ENCODE peak calls at places on chromosomes 1 and 21, in six cellular contexts. N is bronchial epithelial cell, M is H1, R is MM.1S, W is gastrocnemius medialis, D is heart left ventricle. Q is an unnamed sample. For H3K27me3, the result is how much of the 10 kb centered on the place peaks cover.

GRCh38 chr1:248862695-248863010 is 3.8 kb upstream of the ZNF692 start:
- DNase-seq in N (no peak), M (no peak), R (no peak), W (no peak), D (no peak), Q (no peak)

GRCh38 chr1:230158422-230159291 is 91.6 kb downstream of the GALNT2 start:
- DNase-seq in N (peak), M (no peak), R (no peak), W (peak), D (peak), Q (no peak)

GRCh38 chr1:26546375-26546774 is 16.8 kb downstream of the RPS6KA1 start:
- DNase-seq in N (peak), M (no peak), R (no peak), W (no peak), D (no peak), Q (no peak)

GRCh38 chr1:7578206-7578605 is 192.9 kb upstream of the VAMP3 start:
- DNase-seq in N (no peak), M (no peak), R (no peak), W (no peak), D (no peak), Q (no peak)

GRCh38 chr1:201793306-201793925 is 35.5 kb upstream of the IPO9 start:
- DNase-seq in N (no peak), M (no peak), R (no peak), W (no peak), D (no peak), Q (no peak)

GRCh38 chr1:52159033-52159789 is 17.3 kb downstream of the ZFYVE9 start:
- DNase-seq in N (peak), M (no peak), R (no peak), W (no peak), D (no peak), Q (no peak)

GRCh38 chr1:171983584-171983983 is 142.3 kb downstream of the DNM3 start:
- DNase-seq in N (peak), M (no peak), R (peak), W (no peak), D (no peak), Q (no peak)

GRCh38 chr21:45019887-45020537 is 54.4 kb upstream of the ADARB1 start:
- DNase-seq in N (no peak), M (no peak), R (no peak), W (no peak), D (no peak), Q (no peak)

GRCh38 chr1:56576880-56577858 is 2.2 kb downstream of the PLPP3 start:
- DNase-seq in N (peak), M (no peak), R (peak), W (no peak), D (no peak), Q (no peak)

GRCh38 chr1:29551536-29551935 is 315.2 kb downstream of the PTPRU start:
- DNase-seq in N (no peak), M (no peak), R (no peak), W (no peak), D (no peak), Q (no peak)

GRCh38 chr1:160398823-160399222 is 1.5 kb upstream of the VANGL2 start:
- DNase-seq in N (peak), M (no peak), R (peak), W (no peak), D (no peak), Q (no peak)

GRCh38 chr1:172991674-172992400 is 58.9 kb downstream of the TNFSF18 start:
- DNase-seq in N (no peak), M (no peak), R (no peak), W (no peak), D (no peak), Q (no peak)

GRCh38 chr1:174692313-174692712 is 244.5 kb downstream of the GPR52 start:
- DNase-seq in N (peak), M (no peak), R (no peak), W (no peak), D (no peak), Q (no peak)

GRCh38 chr1:942411-942821 is 16.6 kb downstream of the NOC2L start:
- DNase-seq in N (no peak), M (no peak), R (no peak), W (no peak), D (no peak), Q (no peak)

GRCh38 chr1:225883616-225884265 is 1.6 kb upstream of the TMEM63A start:
- DNase-seq in N (no peak), M (no peak), R (no peak), W (no peak), D (no peak), Q (no peak)

GRCh38 chr1:57089855-57090254 is 124.0 kb upstream of the C8B start:
- DNase-seq in N (no peak), M (no peak), R (no peak), W (no peak), D (no peak), Q (no peak)

GRCh38 chr1:89799495-89799894 is 21.3 kb upstream of the LRRC8D start:
- DNase-seq in N (no peak), M (no peak), R (no peak), W (no peak), D (no peak), Q (no peak)

GRCh38 chr1:154967331-154967950 is 3.1 kb downstream of the SHC1 start:
- DNase-seq in N (no peak), M (no peak), R (no peak), W (no peak), D (no peak), Q (no peak)

GRCh38 chr1:12593621-12594066 is 24.4 kb downstream of the DHRS3 start:
- DNase-seq in N (peak), M (no peak), R (no peak), W (peak), D (no peak), Q (no peak)

GRCh38 chr1:64163972-64164371 is 39.5 kb upstream of the UBE2U start:
- DNase-seq in N (peak), M (no peak), R (no peak), W (no peak), D (no peak), Q (no peak)

GRCh38 chr1:224660074-224660473 is 44.0 kb downstream of the CNIH3 start:
- DNase-seq in N (no peak), M (no peak), R (no peak), W (no peak), D (no peak), Q (no peak)

GRCh38 chr1:207822602-207823451 is 71.0 kb downstream of the CD46 start:
- DNase-seq in N (no peak), M (no peak), R (peak), W (peak), D (peak), Q (no peak)

GRCh38 chr1:89356658-89357400 is 7.0 kb upstream of the GBP6 start:
- DNase-seq in N (peak), M (no peak), R (no peak), W (no peak), D (no peak), Q (peak)

GRCh38 chr1:53348491-53349368 is 20.9 kb upstream of the LRP8 start:
- DNase-seq in N (no peak), M (no peak), R (no peak), W (no peak), D (peak), Q (no peak)

GRCh38 chr1:45583666-45584350 is at the start of gene NASP:
- DNase-seq in N (no peak), M (no peak), R (peak), W (peak), D (peak), Q (no peak)

GRCh38 chr21:32547018-32547417 is 38.3 kb downstream of the TCP10L start:
- DNase-seq in N (no peak), M (no peak), R (peak), W (no peak), D (no peak), Q (no peak)

GRCh38 chr1:180643693-180644092 is 11.9 kb downstream of the XPR1 start:
- DNase-seq in N (no peak), M (no peak), R (no peak), W (peak), D (peak), Q (no peak)

GRCh38 chr1:77036560-77036959 is 169.3 kb downstream of the ST6GALNAC5 start:
- DNase-seq in N (peak), M (no peak), R (peak), W (no peak), D (no peak), Q (no peak)

GRCh38 chr1:111904478-111905218 is 84.8 kb downstream of the KCND3 start:
- DNase-seq in N (peak), M (no peak), R (no peak), W (no peak), D (peak), Q (no peak)

GRCh38 chr1:41541592-41541952 is 57.1 kb upstream of the EDN2 start:
- DNase-seq in N (no peak), M (no peak), R (no peak), W (no peak), D (no peak), Q (no peak)

GRCh38 chr1:20361805-20362381 is 71.2 kb downstream of the VWA5B1 start:
- DNase-seq in N (peak), M (peak), R (no peak), W (no peak), D (peak), Q (no peak)

GRCh38 chr1:15951341-15952153 is 24.4 kb downstream of the ZBTB17 start:
- DNase-seq in N (no peak), M (no peak), R (no peak), W (no peak), D (no peak), Q (no peak)

GRCh38 chr1:15948600-15949452 is 27.1 kb downstream of the ZBTB17 start:
- DNase-seq in N (peak), M (no peak), R (no peak), W (peak), D (peak), Q (peak)

GRCh38 chr1:15949453-15950245 is 26.3 kb downstream of the ZBTB17 start:
- DNase-seq in N (peak), M (no peak), R (no peak), W (peak), D (peak), Q (peak)

GRCh38 chr1:15950763-15951295 is 25.1 kb downstream of the ZBTB17 start:
- DNase-seq in N (no peak), M (no peak), R (no peak), W (no peak), D (no peak), Q (no peak)

GRCh38 chr1:15950302-15950701 is 25.6 kb downstream of the ZBTB17 start:
- DNase-seq in N (no peak), M (no peak), R (no peak), W (no peak), D (no peak), Q (no peak)
- H3K4me3 ChIP-seq in N (no peak), M (no peak), R (no peak), W (no peak), D (no peak), Q (no peak)

GRCh38 chr1:46656643-46657042 is 11.5 kb downstream of the ATPAF1 start:
- DNase-seq in N (no peak), M (no peak), R (no peak), W (no peak), D (no peak), Q (no peak)

GRCh38 chr1:46657775-46658174 is 10.4 kb downstream of the ATPAF1 start:
- DNase-seq in N (no peak), M (no peak), R (no peak), W (no peak), D (no peak), Q (no peak)

GRCh38 chr1:46654012-46654411 is 14.2 kb downstream of the ATPAF1 start:
- DNase-seq in N (no peak), M (no peak), R (no peak), W (no peak), D (no peak), Q (no peak)

GRCh38 chr1:46653405-46653853 is 14.7 kb downstream of the ATPAF1 start:
- DNase-seq in N (no peak), M (no peak), R (no peak), W (no peak), D (no peak), Q (no peak)

DNA sequence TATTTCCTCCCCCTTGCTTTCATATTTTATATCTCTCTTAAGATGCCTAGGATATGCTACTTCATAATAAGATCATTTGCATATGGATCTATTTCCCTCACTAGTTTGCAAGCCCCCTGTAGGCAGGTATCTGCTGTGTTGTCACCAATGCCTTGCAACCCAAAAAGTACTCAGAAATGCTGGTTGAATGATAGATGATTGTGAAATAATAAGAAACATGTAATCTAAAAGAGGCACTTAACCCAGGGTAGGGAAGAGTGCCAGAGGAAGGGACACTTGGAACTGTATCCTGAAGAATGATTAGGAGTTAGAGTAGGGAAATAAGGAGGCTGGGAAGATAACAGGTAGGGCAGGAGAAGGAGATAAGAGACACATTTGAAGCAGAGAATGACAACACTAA is 12.3 kb downstream of the ATPAF1 start:
- DNase-seq in N (no peak), M (no peak), R (no peak), W (no peak), D (no peak), Q (no peak)
- TF ChIP-seq CTCF in N (no peak), M (no peak), R (no peak), W (no peak), D (no peak), Q (no peak)

DNA sequence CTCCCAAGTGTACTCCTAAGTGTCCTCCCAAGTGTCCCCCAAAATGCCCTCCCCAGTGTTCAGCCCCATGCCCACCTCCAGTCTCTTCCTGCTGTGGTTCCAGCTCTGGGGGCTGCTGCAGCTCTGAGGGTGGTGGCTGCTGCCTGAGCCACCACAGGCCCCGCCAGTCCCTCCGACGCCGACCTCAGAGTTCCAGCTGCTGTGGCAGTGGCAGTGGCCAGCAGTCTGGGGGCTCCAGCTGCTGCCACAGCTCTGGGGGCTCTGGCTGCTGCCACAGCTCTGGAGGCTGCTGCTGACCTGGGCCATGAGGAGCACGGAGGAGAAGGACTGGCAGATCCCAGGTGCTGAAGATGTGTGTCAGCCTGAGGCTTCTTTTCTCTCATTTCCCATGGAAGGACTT is 993 bp downstream of the LCE5A start:
- DNase-seq in N (no peak), M (no peak), R (no peak), W (no peak), D (no peak), Q (no peak)
- H3K27me3 ChIP-seq in N (under half), M (under half), R (under half), W (under half), D (under half), Q (under half)

GRCh38 chr1:161478985-161479384 is 26.3 kb upstream of the FCGR2A start:
- DNase-seq in N (no peak), M (no peak), R (no peak), W (no peak), D (no peak), Q (no peak)

DNA sequence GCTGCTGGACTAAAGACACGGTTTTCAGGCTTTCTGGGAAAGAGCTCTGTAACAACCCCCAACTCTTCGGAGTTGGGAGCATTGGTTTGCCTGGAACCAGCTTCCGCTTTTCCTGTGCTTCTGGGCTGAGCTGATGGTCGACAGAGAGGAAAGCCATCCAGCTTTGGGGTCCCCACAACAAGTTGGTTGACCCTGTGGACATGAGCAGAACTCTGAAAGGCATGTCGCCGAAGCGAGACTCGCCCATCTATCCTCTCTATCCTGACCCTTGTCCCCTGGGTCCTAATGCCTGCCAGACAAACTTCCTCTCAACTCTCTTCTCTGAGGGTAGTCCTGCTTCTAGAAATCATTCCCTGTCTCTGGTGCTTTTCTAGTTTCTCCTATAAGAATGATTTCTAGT is 31.9 kb upstream of the FCGR2A start:
- DNase-seq in N (no peak), M (no peak), R (no peak), W (no peak), D (no peak), Q (no peak)
- H3K4me3 ChIP-seq in N (no peak), M (peak), R (peak), W (no peak), D (no peak), Q (no peak)

DNA sequence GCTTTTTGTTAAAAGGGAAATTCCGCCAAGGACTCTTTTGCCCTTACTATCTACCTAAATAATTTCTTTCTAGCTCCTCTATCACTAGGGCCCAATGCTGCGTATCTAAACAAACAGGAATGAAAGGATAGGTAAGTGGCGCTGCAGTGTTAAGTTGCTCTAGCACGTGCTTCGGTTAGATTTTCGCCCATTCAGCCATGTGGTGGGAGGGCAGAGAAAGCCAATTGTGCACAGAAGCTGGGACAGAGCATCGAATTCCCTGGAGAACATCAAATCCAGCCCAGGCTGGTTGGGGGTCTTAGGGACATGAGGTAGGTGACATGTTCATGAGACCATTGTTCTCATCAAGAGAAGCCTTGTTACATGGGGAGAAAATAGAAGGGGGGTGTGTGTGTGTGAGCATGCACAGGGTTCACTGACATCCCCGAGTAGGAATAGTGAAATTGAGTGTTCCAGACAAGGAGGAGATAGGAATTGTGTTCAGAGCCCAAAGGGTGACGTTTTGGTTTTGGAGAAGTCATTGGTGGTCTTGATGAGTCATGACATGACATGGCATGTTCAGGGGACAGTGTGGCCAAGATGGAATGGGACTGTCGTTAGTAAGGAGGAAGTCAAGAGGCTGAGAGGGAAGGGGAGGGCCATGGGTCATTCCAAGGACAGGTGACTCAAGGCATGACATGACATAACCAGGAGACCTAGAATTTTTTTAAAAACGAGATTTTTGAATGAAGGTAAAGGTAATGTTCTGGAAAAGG is 107.1 kb downstream of the TLR5 start:
- DNase-seq in N (no peak), M (no peak), R (no peak), W (no peak), D (no peak), Q (no peak)
- TF ChIP-seq CTCF in N (no peak), M (no peak), R (no peak), W (no peak), D (no peak), Q (no peak)

GRCh38 chr1:153347856-153348255 is 785 bp downstream of the PGLYRP4 start:
- DNase-seq in N (no peak), M (no peak), R (no peak), W (no peak), D (no peak), Q (no peak)
- H3K27me3 ChIP-seq in N (under half), M (under half), R (under half), W (under half), D (under half), Q (under half)